ENCODE peak calls at places on chromosome 18, in five cellular contexts. T, W, S, M and A are unnamed samples.

GRCh38 chr18:36527740-36528455 is 230.4 kb downstream of the FHOD3 start:
- DNase-seq in T (no peak), W (no peak), S (no peak), M (no peak), A (no peak)

GRCh38 chr18:76260941-76261472 is 234.0 kb downstream of the ZNF516 start:
- DNase-seq in T (no peak), W (no peak), S (no peak), M (no peak), A (no peak)

GRCh38 chr18:5058768-5059539 is 138.1 kb downstream of the AKAIN1 start:
- DNase-seq in T (peak), W (no peak), S (no peak), M (peak), A (no peak)

GRCh38 chr18:48293954-48294893 is 115.0 kb downstream of the ZBTB7C start:
- DNase-seq in T (no peak), W (no peak), S (no peak), M (no peak), A (no peak)

GRCh38 chr18:34650121-34650545 is 60.0 kb upstream of the DTNA start:
- DNase-seq in T (no peak), W (peak), S (no peak), M (peak), A (no peak)

GRCh38 chr18:44841221-44841620 is 160.5 kb downstream of the SETBP1 start:
- DNase-seq in T (no peak), W (no peak), S (no peak), M (no peak), A (no peak)

GRCh38 chr18:57806891-57807280 is 3.8 kb upstream of the ATP8B1 start:
- DNase-seq in T (no peak), W (peak), S (no peak), M (no peak), A (no peak)

GRCh38 chr18:55510809-55511208 is 77.2 kb downstream of the TCF4 start:
- DNase-seq in T (no peak), W (peak), S (no peak), M (no peak), A (no peak)

GRCh38 chr18:35029770-35030169 is 11.4 kb upstream of the MAPRE2 start:
- DNase-seq in T (no peak), W (no peak), S (no peak), M (no peak), A (no peak)

GRCh38 chr18:26104037-26104436 is 13.6 kb upstream of the SS18 start:
- DNase-seq in T (no peak), W (no peak), S (no peak), M (no peak), A (no peak)

GRCh38 chr18:50432915-50433314 is 58.1 kb downstream of the SKA1 start:
- DNase-seq in T (no peak), W (no peak), S (no peak), M (no peak), A (no peak)

GRCh38 chr18:58364867-58365533 is 263.9 kb downstream of the ALPK2 start:
- DNase-seq in T (no peak), W (peak), S (no peak), M (no peak), A (no peak)

GRCh38 chr18:50637961-50638622 is 78.2 kb downstream of the MAPK4 start:
- DNase-seq in T (no peak), W (no peak), S (no peak), M (no peak), A (no peak)

GRCh38 chr18:48355526-48356115 is 53.6 kb downstream of the ZBTB7C start:
- DNase-seq in T (no peak), W (no peak), S (no peak), M (no peak), A (peak)

GRCh38 chr18:76209597-76209996 is 285.4 kb downstream of the ZNF516 start:
- DNase-seq in T (no peak), W (peak), S (no peak), M (no peak), A (no peak)

GRCh38 chr18:76519156-76519549 is 24.1 kb upstream of the ZNF516 start:
- DNase-seq in T (no peak), W (peak), S (peak), M (no peak), A (no peak)

GRCh38 chr18:7059276-7059675 is 58.3 kb downstream of the LAMA1 start:
- DNase-seq in T (no peak), W (no peak), S (no peak), M (no peak), A (no peak)

GRCh38 chr18:34999734-35000397 is 41.3 kb upstream of the MAPRE2 start:
- DNase-seq in T (no peak), W (no peak), S (no peak), M (peak), A (peak)